ENCODE peak calls at places on chromosome 17, in seven cellular contexts. One of them, this sample, is unnamed.

GRCh38 chr17:33052856-33053255 is 61.2 kb downstream of the SPACA3 start:
- DNase-seq in MM.1S: no peak
- DNase-seq in NB4: no peak
- DNase-seq in fibroblast of villous mesenchyme: no peak
- DNase-seq in testis: no peak
- DNase-seq in heart left ventricle: no peak
- DNase-seq in neural crest cell: no peak
- DNase-seq in this sample: no peak

GRCh38 chr17:20066253-20066652 is 57.1 kb downstream of the SPECC1 start:
- DNase-seq in MM.1S: no peak
- DNase-seq in NB4: no peak
- DNase-seq in fibroblast of villous mesenchyme: peak
- DNase-seq in testis: peak
- DNase-seq in heart left ventricle: peak
- DNase-seq in neural crest cell: no peak
- DNase-seq in this sample: peak

GRCh38 chr17:48543854-48544355 is 1.0 kb downstream of the HOXB2 start:
- DNase-seq in MM.1S: no peak
- DNase-seq in NB4: no peak
- DNase-seq in fibroblast of villous mesenchyme: no peak
- DNase-seq in testis: no peak
- DNase-seq in heart left ventricle: no peak
- DNase-seq in neural crest cell: no peak
- DNase-seq in this sample: no peak

GRCh38 chr17:77326636-77327035 is 185.9 kb downstream of the SEC14L1 start:
- DNase-seq in MM.1S: no peak
- DNase-seq in NB4: no peak
- DNase-seq in fibroblast of villous mesenchyme: no peak
- DNase-seq in testis: no peak
- DNase-seq in heart left ventricle: no peak
- DNase-seq in neural crest cell: no peak
- DNase-seq in this sample: no peak

GRCh38 chr17:83006515-83007455 is 72.6 kb upstream of the METRNL start:
- DNase-seq in MM.1S: no peak
- DNase-seq in NB4: no peak
- DNase-seq in fibroblast of villous mesenchyme: peak
- DNase-seq in testis: no peak
- DNase-seq in heart left ventricle: no peak
- DNase-seq in neural crest cell: no peak
- DNase-seq in this sample: no peak

GRCh38 chr17:30476726-30477082 is 504 bp upstream of the GOSR1 start:
- DNase-seq in MM.1S: no peak
- DNase-seq in NB4: no peak
- DNase-seq in fibroblast of villous mesenchyme: no peak
- DNase-seq in testis: peak
- DNase-seq in heart left ventricle: no peak
- DNase-seq in neural crest cell: no peak
- DNase-seq in this sample: peak

GRCh38 chr17:40190197-40191021 is 13.1 kb downstream of the RAPGEFL1 start:
- DNase-seq in MM.1S: peak
- DNase-seq in NB4: peak
- DNase-seq in fibroblast of villous mesenchyme: no peak
- DNase-seq in testis: no peak
- DNase-seq in heart left ventricle: no peak
- DNase-seq in neural crest cell: no peak
- DNase-seq in this sample: no peak

GRCh38 chr17:40557531-40558299 is 7.6 kb downstream of the CCR7 start:
- DNase-seq in MM.1S: no peak
- DNase-seq in NB4: peak
- DNase-seq in fibroblast of villous mesenchyme: no peak
- DNase-seq in testis: no peak
- DNase-seq in heart left ventricle: peak
- DNase-seq in neural crest cell: no peak
- DNase-seq in this sample: no peak

GRCh38 chr17:76982408-76983074 is 114.3 kb downstream of the MGAT5B start:
- DNase-seq in MM.1S: no peak
- DNase-seq in NB4: peak
- DNase-seq in fibroblast of villous mesenchyme: no peak
- DNase-seq in testis: no peak
- DNase-seq in heart left ventricle: no peak
- DNase-seq in neural crest cell: no peak
- DNase-seq in this sample: no peak

GRCh38 chr17:10357768-10358167 is 15.0 kb downstream of the MYH13 start:
- DNase-seq in MM.1S: peak
- DNase-seq in NB4: peak
- DNase-seq in fibroblast of villous mesenchyme: no peak
- DNase-seq in testis: peak
- DNase-seq in heart left ventricle: no peak
- DNase-seq in neural crest cell: no peak
- DNase-seq in this sample: no peak

GRCh38 chr17:61393904-61394629 is 5.6 kb upstream of the TBX2 start:
- DNase-seq in MM.1S: no peak
- DNase-seq in NB4: no peak
- DNase-seq in fibroblast of villous mesenchyme: peak
- DNase-seq in testis: no peak
- DNase-seq in heart left ventricle: no peak
- DNase-seq in neural crest cell: no peak
- DNase-seq in this sample: no peak

GRCh38 chr17:58377661-58378060 is 25.7 kb upstream of the SUPT4H1 start:
- DNase-seq in MM.1S: no peak
- DNase-seq in NB4: no peak
- DNase-seq in fibroblast of villous mesenchyme: no peak
- DNase-seq in testis: no peak
- DNase-seq in heart left ventricle: no peak
- DNase-seq in neural crest cell: no peak
- DNase-seq in this sample: no peak

GRCh38 chr17:45232514-45233422 is 11.1 kb downstream of the FMNL1 start:
- DNase-seq in MM.1S: no peak
- DNase-seq in NB4: no peak
- DNase-seq in fibroblast of villous mesenchyme: no peak
- DNase-seq in testis: no peak
- DNase-seq in heart left ventricle: no peak
- DNase-seq in neural crest cell: no peak
- DNase-seq in this sample: no peak

GRCh38 chr17:78432226-78432894 is 53.9 kb downstream of the PGS1 start:
- DNase-seq in MM.1S: no peak
- DNase-seq in NB4: no peak
- DNase-seq in fibroblast of villous mesenchyme: no peak
- DNase-seq in testis: no peak
- DNase-seq in heart left ventricle: no peak
- DNase-seq in neural crest cell: no peak
- DNase-seq in this sample: no peak

DNA sequence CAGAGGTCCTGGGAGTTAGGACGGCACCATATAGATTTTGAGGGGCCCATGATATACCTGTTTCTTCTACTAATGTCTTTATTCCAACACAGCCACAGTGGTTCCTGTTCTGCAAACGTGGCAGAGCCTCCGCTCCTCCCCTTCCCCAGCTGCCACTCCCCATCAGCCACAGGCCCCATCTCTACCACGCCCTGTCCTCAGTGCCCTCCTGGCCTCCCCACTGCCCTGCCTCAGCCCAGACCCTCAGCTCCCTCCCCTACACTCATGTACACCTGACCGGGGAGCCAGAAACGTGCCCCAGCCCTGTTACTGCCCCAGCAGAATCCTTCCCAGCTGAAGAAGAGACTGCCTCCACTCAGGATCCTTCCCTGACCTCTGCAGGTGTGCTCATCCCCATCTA is 11.9 kb upstream of the RBFOX3 start:
- DNase-seq in MM.1S: no peak
- DNase-seq in NB4: no peak
- DNase-seq in fibroblast of villous mesenchyme: no peak
- DNase-seq in testis: no peak
- DNase-seq in heart left ventricle: peak
- DNase-seq in neural crest cell: no peak
- DNase-seq in this sample: no peak
- TF ChIP-seq CTCF in MM.1S: no peak
- TF ChIP-seq CTCF in NB4: no peak
- TF ChIP-seq CTCF in fibroblast of villous mesenchyme: no peak
- TF ChIP-seq CTCF in testis: no peak
- TF ChIP-seq CTCF in heart left ventricle: no peak
- TF ChIP-seq CTCF in neural crest cell: no peak
- TF ChIP-seq CTCF in this sample: no peak

GRCh38 chr17:691423-691822 is 23.2 kb downstream of the VPS53 start:
- DNase-seq in MM.1S: no peak
- DNase-seq in NB4: no peak
- DNase-seq in fibroblast of villous mesenchyme: peak
- DNase-seq in testis: no peak
- DNase-seq in heart left ventricle: no peak
- DNase-seq in neural crest cell: no peak
- DNase-seq in this sample: peak

GRCh38 chr17:690346-690745 is 24.3 kb downstream of the VPS53 start:
- DNase-seq in MM.1S: no peak
- DNase-seq in NB4: no peak
- DNase-seq in fibroblast of villous mesenchyme: no peak
- DNase-seq in testis: no peak
- DNase-seq in heart left ventricle: no peak
- DNase-seq in neural crest cell: no peak
- DNase-seq in this sample: no peak

GRCh38 chr17:689556-690247 is 24.9 kb downstream of the VPS53 start:
- DNase-seq in MM.1S: no peak
- DNase-seq in NB4: no peak
- DNase-seq in fibroblast of villous mesenchyme: no peak
- DNase-seq in testis: no peak
- DNase-seq in heart left ventricle: no peak
- DNase-seq in neural crest cell: no peak
- DNase-seq in this sample: no peak

GRCh38 chr17:685006-685405 is 29.6 kb downstream of the VPS53 start:
- DNase-seq in MM.1S: no peak
- DNase-seq in NB4: no peak
- DNase-seq in fibroblast of villous mesenchyme: no peak
- DNase-seq in testis: no peak
- DNase-seq in heart left ventricle: no peak
- DNase-seq in neural crest cell: no peak
- DNase-seq in this sample: no peak

DNA sequence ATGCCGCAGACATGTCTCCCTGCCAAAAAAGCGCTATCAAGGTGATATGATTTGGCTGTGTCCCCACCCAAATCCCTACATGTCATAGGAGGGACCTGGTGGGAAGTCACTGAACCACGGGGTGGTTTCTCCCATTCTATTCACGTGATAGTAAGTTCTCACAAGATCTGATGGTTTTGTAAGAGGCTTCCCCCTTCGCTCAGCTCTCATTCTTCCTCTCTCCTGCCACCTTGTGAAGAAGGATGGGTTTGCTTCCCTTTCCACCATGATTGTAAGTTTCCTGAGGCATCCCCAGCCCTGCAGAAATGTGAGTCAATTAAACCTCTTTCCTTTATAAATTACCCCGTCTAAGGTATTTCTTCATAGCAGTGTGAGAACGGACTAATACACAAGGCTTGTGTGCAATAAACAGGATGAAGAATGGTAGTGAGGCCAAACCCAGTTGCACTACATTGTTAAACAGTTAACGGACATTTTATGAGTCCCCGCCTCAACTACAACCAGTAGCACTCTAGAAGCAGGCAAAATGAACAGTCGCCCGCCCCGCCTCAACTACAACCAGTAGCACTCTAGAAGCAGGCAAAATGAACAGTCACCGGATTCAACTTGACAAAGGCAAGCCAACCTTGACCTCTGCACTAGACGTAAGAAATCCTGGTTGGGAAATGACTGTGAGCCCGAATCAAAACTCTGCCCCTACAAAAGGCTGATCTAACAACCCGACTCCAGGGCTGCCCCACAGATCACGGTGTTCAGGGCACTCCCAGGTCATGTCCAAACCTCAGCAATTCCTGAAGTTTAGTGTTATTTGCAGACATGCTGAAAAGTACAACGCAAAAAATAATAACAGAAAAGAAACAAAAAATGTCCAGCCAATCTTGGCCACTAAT is 26.3 kb downstream of the VPS53 start:
- DNase-seq in MM.1S: no peak
- DNase-seq in NB4: peak
- DNase-seq in fibroblast of villous mesenchyme: peak
- DNase-seq in testis: no peak
- DNase-seq in heart left ventricle: no peak
- DNase-seq in neural crest cell: no peak
- DNase-seq in this sample: peak
- TF ChIP-seq CTCF in MM.1S: no peak
- TF ChIP-seq CTCF in NB4: peak
- TF ChIP-seq CTCF in fibroblast of villous mesenchyme: peak
- TF ChIP-seq CTCF in testis: no peak
- TF ChIP-seq CTCF in heart left ventricle: peak
- TF ChIP-seq CTCF in neural crest cell: peak
- TF ChIP-seq CTCF in this sample: peak

GRCh38 chr17:29241015-29241963 is 5.4 kb upstream of the CRYBA1 start:
- DNase-seq in MM.1S: no peak
- DNase-seq in NB4: peak
- DNase-seq in fibroblast of villous mesenchyme: peak
- DNase-seq in testis: no peak
- DNase-seq in heart left ventricle: peak
- DNase-seq in neural crest cell: peak
- DNase-seq in this sample: peak
- TF ChIP-seq CTCF in MM.1S: no peak
- TF ChIP-seq CTCF in NB4: no peak
- TF ChIP-seq CTCF in fibroblast of villous mesenchyme: no peak
- TF ChIP-seq CTCF in testis: no peak
- TF ChIP-seq CTCF in heart left ventricle: no peak
- TF ChIP-seq CTCF in neural crest cell: no peak
- TF ChIP-seq CTCF in this sample: peak

GRCh38 chr17:67601897-67602296 is 115.8 kb upstream of the NOL11 start:
- DNase-seq in MM.1S: no peak
- DNase-seq in NB4: no peak
- DNase-seq in fibroblast of villous mesenchyme: no peak
- DNase-seq in testis: no peak
- DNase-seq in heart left ventricle: no peak
- DNase-seq in neural crest cell: no peak
- DNase-seq in this sample: no peak

GRCh38 chr17:67602439-67602838 is 115.3 kb upstream of the NOL11 start:
- DNase-seq in MM.1S: no peak
- DNase-seq in NB4: no peak
- DNase-seq in fibroblast of villous mesenchyme: no peak
- DNase-seq in testis: no peak
- DNase-seq in heart left ventricle: no peak
- DNase-seq in neural crest cell: no peak
- DNase-seq in this sample: no peak

GRCh38 chr17:67605259-67605912 is 112.3 kb upstream of the NOL11 start:
- DNase-seq in MM.1S: no peak
- DNase-seq in NB4: no peak
- DNase-seq in fibroblast of villous mesenchyme: peak
- DNase-seq in testis: peak
- DNase-seq in heart left ventricle: peak
- DNase-seq in neural crest cell: no peak
- DNase-seq in this sample: no peak

GRCh38 chr17:67600408-67600807 is 117.3 kb upstream of the NOL11 start:
- DNase-seq in MM.1S: no peak
- DNase-seq in NB4: no peak
- DNase-seq in fibroblast of villous mesenchyme: no peak
- DNase-seq in testis: no peak
- DNase-seq in heart left ventricle: no peak
- DNase-seq in neural crest cell: no peak
- DNase-seq in this sample: no peak

DNA sequence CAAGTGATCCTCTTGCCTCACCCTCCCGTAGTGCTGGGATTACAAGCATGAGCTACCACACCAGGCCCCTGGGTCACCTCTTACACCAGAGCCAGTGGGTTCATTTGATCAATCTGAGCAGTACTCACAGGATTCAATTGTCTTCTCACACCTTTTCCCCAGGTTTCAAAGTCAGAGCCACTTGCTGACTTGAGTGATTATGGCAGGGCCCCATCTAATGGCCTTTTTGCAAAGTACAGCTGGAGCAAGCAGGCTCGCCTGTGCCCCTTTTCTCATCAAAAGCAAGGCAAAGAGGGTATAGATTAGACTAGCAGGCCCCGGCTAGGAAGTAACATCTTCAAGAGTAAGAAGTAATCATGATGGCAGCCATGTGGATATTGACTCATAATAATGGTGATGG is 114.8 kb upstream of the NOL11 start:
- DNase-seq in MM.1S: peak
- DNase-seq in NB4: peak
- DNase-seq in fibroblast of villous mesenchyme: peak
- DNase-seq in testis: peak
- DNase-seq in heart left ventricle: no peak
- DNase-seq in neural crest cell: no peak
- DNase-seq in this sample: peak
- TF ChIP-seq CTCF in MM.1S: peak
- TF ChIP-seq CTCF in NB4: peak
- TF ChIP-seq CTCF in fibroblast of villous mesenchyme: peak
- TF ChIP-seq CTCF in testis: peak
- TF ChIP-seq CTCF in heart left ventricle: peak
- TF ChIP-seq CTCF in neural crest cell: peak
- TF ChIP-seq CTCF in this sample: peak